ENCODE peak calls at places on chromosomes 5 and 9, in eight cellular contexts. One of them, this sample, is unnamed.

GRCh38 chr9:80650964-80651555 is 1038.3 kb downstream of the TLE1 start:
- DNase-seq in fibroblast of the aortic adventitia: peak
- DNase-seq in tibial nerve: no peak
- DNase-seq in GM12864: no peak
- DNase-seq in A549: no peak
- DNase-seq in heart right ventricle: peak
- DNase-seq in dorsolateral prefrontal cortex: no peak
- DNase-seq in left ventricle myocardium inferior: no peak
- DNase-seq in this sample: peak

GRCh38 chr9:104412238-104412637 is 91.8 kb upstream of the OR13F1 start:
- DNase-seq in fibroblast of the aortic adventitia: no peak
- DNase-seq in tibial nerve: no peak
- DNase-seq in GM12864: no peak
- DNase-seq in A549: peak
- DNase-seq in heart right ventricle: no peak
- DNase-seq in dorsolateral prefrontal cortex: no peak
- DNase-seq in left ventricle myocardium inferior: no peak
- DNase-seq in this sample: no peak

GRCh38 chr9:36100532-36100931 is 36.0 kb upstream of the GLIPR2 start:
- DNase-seq in fibroblast of the aortic adventitia: peak
- DNase-seq in tibial nerve: no peak
- DNase-seq in GM12864: no peak
- DNase-seq in A549: no peak
- DNase-seq in heart right ventricle: no peak
- DNase-seq in dorsolateral prefrontal cortex: no peak
- DNase-seq in left ventricle myocardium inferior: no peak
- DNase-seq in this sample: peak

GRCh38 chr5:36820900-36821299 is 55.7 kb upstream of the NIPBL start:
- DNase-seq in fibroblast of the aortic adventitia: no peak
- DNase-seq in tibial nerve: no peak
- DNase-seq in GM12864: no peak
- DNase-seq in A549: peak
- DNase-seq in heart right ventricle: no peak
- DNase-seq in dorsolateral prefrontal cortex: no peak
- DNase-seq in left ventricle myocardium inferior: no peak
- DNase-seq in this sample: no peak

GRCh38 chr9:120820095-120820494 is 22.6 kb downstream of the PSMD5 start:
- DNase-seq in fibroblast of the aortic adventitia: no peak
- DNase-seq in tibial nerve: no peak
- DNase-seq in GM12864: no peak
- DNase-seq in A549: no peak
- DNase-seq in heart right ventricle: no peak
- DNase-seq in dorsolateral prefrontal cortex: no peak
- DNase-seq in left ventricle myocardium inferior: no peak
- DNase-seq in this sample: no peak

GRCh38 chr5:136364307-136364706 is 1.0 kb downstream of the TRPC7 start:
- DNase-seq in fibroblast of the aortic adventitia: no peak
- DNase-seq in tibial nerve: no peak
- DNase-seq in GM12864: no peak
- DNase-seq in A549: peak
- DNase-seq in heart right ventricle: no peak
- DNase-seq in dorsolateral prefrontal cortex: no peak
- DNase-seq in left ventricle myocardium inferior: no peak
- DNase-seq in this sample: no peak

GRCh38 chr9:14722391-14723035 is at the start of gene CER1:
- DNase-seq in fibroblast of the aortic adventitia: no peak
- DNase-seq in tibial nerve: no peak
- DNase-seq in GM12864: no peak
- DNase-seq in A549: no peak
- DNase-seq in heart right ventricle: no peak
- DNase-seq in dorsolateral prefrontal cortex: no peak
- DNase-seq in left ventricle myocardium inferior: no peak
- DNase-seq in this sample: no peak

GRCh38 chr5:122310886-122311285 is 1.2 kb upstream of the SNCAIP start:
- DNase-seq in fibroblast of the aortic adventitia: no peak
- DNase-seq in tibial nerve: no peak
- DNase-seq in GM12864: no peak
- DNase-seq in A549: no peak
- DNase-seq in heart right ventricle: no peak
- DNase-seq in dorsolateral prefrontal cortex: no peak
- DNase-seq in left ventricle myocardium inferior: no peak
- DNase-seq in this sample: no peak

GRCh38 chr5:163565931-163566608 is 60.7 kb downstream of the MAT2B start:
- DNase-seq in fibroblast of the aortic adventitia: peak
- DNase-seq in tibial nerve: no peak
- DNase-seq in GM12864: no peak
- DNase-seq in A549: peak
- DNase-seq in heart right ventricle: no peak
- DNase-seq in dorsolateral prefrontal cortex: no peak
- DNase-seq in left ventricle myocardium inferior: no peak
- DNase-seq in this sample: no peak

GRCh38 chr5:168750926-168751325 is 171.8 kb upstream of the PANK3 start:
- DNase-seq in fibroblast of the aortic adventitia: no peak
- DNase-seq in tibial nerve: no peak
- DNase-seq in GM12864: no peak
- DNase-seq in A549: no peak
- DNase-seq in heart right ventricle: no peak
- DNase-seq in dorsolateral prefrontal cortex: no peak
- DNase-seq in left ventricle myocardium inferior: no peak
- DNase-seq in this sample: no peak

GRCh38 chr9:37998881-37999311 is 70.1 kb downstream of the SHB start:
- DNase-seq in fibroblast of the aortic adventitia: no peak
- DNase-seq in tibial nerve: no peak
- DNase-seq in GM12864: no peak
- DNase-seq in A549: no peak
- DNase-seq in heart right ventricle: peak
- DNase-seq in dorsolateral prefrontal cortex: no peak
- DNase-seq in left ventricle myocardium inferior: peak
- DNase-seq in this sample: no peak

GRCh38 chr9:24257726-24258125 is 288.0 kb downstream of the IZUMO3 start:
- DNase-seq in fibroblast of the aortic adventitia: no peak
- DNase-seq in tibial nerve: no peak
- DNase-seq in GM12864: no peak
- DNase-seq in A549: no peak
- DNase-seq in heart right ventricle: no peak
- DNase-seq in dorsolateral prefrontal cortex: no peak
- DNase-seq in left ventricle myocardium inferior: no peak
- DNase-seq in this sample: peak

GRCh38 chr5:20949636-20950035 is 961.6 kb upstream of the CDH18 start:
- DNase-seq in fibroblast of the aortic adventitia: no peak
- DNase-seq in tibial nerve: no peak
- DNase-seq in GM12864: no peak
- DNase-seq in A549: no peak
- DNase-seq in heart right ventricle: no peak
- DNase-seq in dorsolateral prefrontal cortex: no peak
- DNase-seq in left ventricle myocardium inferior: no peak
- DNase-seq in this sample: no peak

DNA sequence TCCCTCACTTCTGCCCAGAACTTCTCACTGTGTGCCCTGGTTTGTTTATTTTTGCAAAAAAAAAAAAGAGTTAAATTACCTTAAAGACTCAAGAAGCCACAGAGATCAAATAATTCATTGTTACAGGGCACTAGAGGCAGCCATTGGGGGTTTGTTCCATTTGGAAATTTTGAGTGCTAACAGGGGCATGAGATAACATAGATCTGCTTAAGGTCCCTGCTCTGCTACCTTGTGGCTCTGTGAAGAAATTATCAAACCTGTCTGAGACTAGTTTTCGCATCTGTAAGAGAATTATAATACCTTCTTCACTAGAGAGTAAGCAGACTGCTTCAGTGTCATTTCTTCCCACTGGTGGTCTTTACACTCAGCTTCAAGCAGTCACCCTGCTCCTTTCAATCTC is 394 bp downstream of the TLR4 start:
- DNase-seq in fibroblast of the aortic adventitia: no peak
- DNase-seq in tibial nerve: no peak
- DNase-seq in GM12864: no peak
- DNase-seq in A549: no peak
- DNase-seq in heart right ventricle: no peak
- DNase-seq in dorsolateral prefrontal cortex: no peak
- DNase-seq in left ventricle myocardium inferior: no peak
- DNase-seq in this sample: no peak
- H3K4me3 ChIP-seq in fibroblast of the aortic adventitia: peak
- H3K4me3 ChIP-seq in tibial nerve: peak
- H3K4me3 ChIP-seq in GM12864: no peak
- H3K4me3 ChIP-seq in A549: no peak
- H3K4me3 ChIP-seq in heart right ventricle: peak
- H3K4me3 ChIP-seq in dorsolateral prefrontal cortex: peak
- H3K4me3 ChIP-seq in left ventricle myocardium inferior: peak
- H3K4me3 ChIP-seq in this sample: peak

GRCh38 chr5:180494510-180495181 is 467 bp downstream of the CNOT6 start:
- DNase-seq in fibroblast of the aortic adventitia: peak
- DNase-seq in tibial nerve: no peak
- DNase-seq in GM12864: no peak
- DNase-seq in A549: peak
- DNase-seq in heart right ventricle: peak
- DNase-seq in dorsolateral prefrontal cortex: no peak
- DNase-seq in left ventricle myocardium inferior: peak
- DNase-seq in this sample: no peak
- TF ChIP-seq CTCF in fibroblast of the aortic adventitia: no peak
- TF ChIP-seq CTCF in tibial nerve: no peak
- TF ChIP-seq CTCF in GM12864: no peak
- TF ChIP-seq CTCF in A549: no peak
- TF ChIP-seq CTCF in heart right ventricle: no peak
- TF ChIP-seq CTCF in dorsolateral prefrontal cortex: no peak
- TF ChIP-seq CTCF in left ventricle myocardium inferior: no peak
- TF ChIP-seq CTCF in this sample: no peak

GRCh38 chr5:111813520-111813919 is 56.5 kb upstream of the NREP start:
- DNase-seq in fibroblast of the aortic adventitia: no peak
- DNase-seq in tibial nerve: no peak
- DNase-seq in GM12864: no peak
- DNase-seq in A549: no peak
- DNase-seq in heart right ventricle: no peak
- DNase-seq in dorsolateral prefrontal cortex: no peak
- DNase-seq in left ventricle myocardium inferior: no peak
- DNase-seq in this sample: no peak
- H3K4me3 ChIP-seq in fibroblast of the aortic adventitia: no peak
- H3K4me3 ChIP-seq in tibial nerve: no peak
- H3K4me3 ChIP-seq in GM12864: no peak
- H3K4me3 ChIP-seq in A549: no peak
- H3K4me3 ChIP-seq in heart right ventricle: no peak
- H3K4me3 ChIP-seq in dorsolateral prefrontal cortex: no peak
- H3K4me3 ChIP-seq in left ventricle myocardium inferior: no peak
- H3K4me3 ChIP-seq in this sample: no peak

GRCh38 chr5:32585446-32586250 is at the start of gene SUB1:
- DNase-seq in fibroblast of the aortic adventitia: peak
- DNase-seq in tibial nerve: peak
- DNase-seq in GM12864: peak
- DNase-seq in A549: peak
- DNase-seq in heart right ventricle: peak
- DNase-seq in dorsolateral prefrontal cortex: peak
- DNase-seq in left ventricle myocardium inferior: peak
- DNase-seq in this sample: peak
- TF ChIP-seq CTCF in fibroblast of the aortic adventitia: no peak
- TF ChIP-seq CTCF in tibial nerve: no peak
- TF ChIP-seq CTCF in GM12864: no peak
- TF ChIP-seq CTCF in A549: peak
- TF ChIP-seq CTCF in heart right ventricle: peak
- TF ChIP-seq CTCF in dorsolateral prefrontal cortex: no peak
- TF ChIP-seq CTCF in left ventricle myocardium inferior: no peak
- TF ChIP-seq CTCF in this sample: no peak

GRCh38 chr5:176864755-176865154 is 34.4 kb downstream of the HK3 start:
- DNase-seq in fibroblast of the aortic adventitia: no peak
- DNase-seq in tibial nerve: no peak
- DNase-seq in GM12864: no peak
- DNase-seq in A549: no peak
- DNase-seq in heart right ventricle: no peak
- DNase-seq in dorsolateral prefrontal cortex: no peak
- DNase-seq in left ventricle myocardium inferior: no peak
- DNase-seq in this sample: no peak
- H3K4me3 ChIP-seq in fibroblast of the aortic adventitia: no peak
- H3K4me3 ChIP-seq in tibial nerve: no peak
- H3K4me3 ChIP-seq in GM12864: no peak
- H3K4me3 ChIP-seq in A549: no peak
- H3K4me3 ChIP-seq in heart right ventricle: no peak
- H3K4me3 ChIP-seq in dorsolateral prefrontal cortex: no peak
- H3K4me3 ChIP-seq in left ventricle myocardium inferior: no peak
- H3K4me3 ChIP-seq in this sample: no peak

GRCh38 chr5:140042551-140043507 is at the start of gene NRG2:
- DNase-seq in fibroblast of the aortic adventitia: peak
- DNase-seq in tibial nerve: peak
- DNase-seq in GM12864: no peak
- DNase-seq in A549: peak
- DNase-seq in heart right ventricle: peak
- DNase-seq in dorsolateral prefrontal cortex: peak
- DNase-seq in left ventricle myocardium inferior: peak
- DNase-seq in this sample: no peak
- TF ChIP-seq CTCF in fibroblast of the aortic adventitia: peak
- TF ChIP-seq CTCF in tibial nerve: peak
- TF ChIP-seq CTCF in GM12864: peak
- TF ChIP-seq CTCF in A549: peak
- TF ChIP-seq CTCF in heart right ventricle: peak
- TF ChIP-seq CTCF in dorsolateral prefrontal cortex: peak
- TF ChIP-seq CTCF in left ventricle myocardium inferior: peak
- TF ChIP-seq CTCF in this sample: peak

GRCh38 chr9:125821078-125821477 is 73.9 kb downstream of the PBX3 start:
- DNase-seq in fibroblast of the aortic adventitia: no peak
- DNase-seq in tibial nerve: no peak
- DNase-seq in GM12864: no peak
- DNase-seq in A549: no peak
- DNase-seq in heart right ventricle: no peak
- DNase-seq in dorsolateral prefrontal cortex: no peak
- DNase-seq in left ventricle myocardium inferior: no peak
- DNase-seq in this sample: no peak
- H3K4me3 ChIP-seq in fibroblast of the aortic adventitia: no peak
- H3K4me3 ChIP-seq in tibial nerve: no peak
- H3K4me3 ChIP-seq in GM12864: no peak
- H3K4me3 ChIP-seq in A549: no peak
- H3K4me3 ChIP-seq in heart right ventricle: peak
- H3K4me3 ChIP-seq in dorsolateral prefrontal cortex: no peak
- H3K4me3 ChIP-seq in left ventricle myocardium inferior: peak
- H3K4me3 ChIP-seq in this sample: no peak

This sample was measured in astrocyte of the cerebellum.